ENCODE peak calls at places on chromosome 5, in seven cellular contexts. I is NT2/D1; R is stimulated activated CD4-positive, alpha-beta T cell treated with anti-CD3 and anti-CD28 coated beads, Interleukin-1b, Interleukin-23, amount 100 ng/mL, for 48 hours; F is NCI-H1694 treated with DMSO at 0.1 percent for 48 hours; W is activated CD8-positive, alpha-beta memory T cell treated with anti-CD3 and anti-CD28 coated beads for 24 hours; N is T-helper 2 cell; M is lower lobe of right lung. T is an unnamed sample.

GRCh38 chr5:100970646-100971045 is 67.6 kb upstream of the ST8SIA4 start:
- DNase-seq in N (no peak), R (no peak), W (no peak), I (no peak), M (no peak), F (no peak), T (no peak)

GRCh38 chr5:27241564-27242257 is 203.3 kb upstream of the CDH9 start:
- DNase-seq in W (no peak), N (peak; percentile 47), M (no peak), I (no peak), R (no peak), F (no peak), T (no peak)

GRCh38 chr5:171494452-171495121 is 75.1 kb downstream of the FGF18 start:
- DNase-seq in M (no peak), I (peak; percentile 16), W (no peak), F (peak; percentile 13), N (no peak), R (no peak), T (peak; percentile 70)

GRCh38 chr5:143217065-143217803 is 186.3 kb downstream of the NR3C1 start:
- DNase-seq in M (no peak), R (peak; percentile 56), I (no peak), W (no peak), N (no peak), F (no peak), T (no peak)

GRCh38 chr5:57834829-57835554 is 352.4 kb upstream of the ACTBL2 start:
- DNase-seq in M (no peak), N (no peak), I (peak; percentile 43), R (no peak), F (peak; percentile 95), W (no peak), T (no peak)

GRCh38 chr5:107224272-107224671 is 446.5 kb downstream of the EFNA5 start:
- DNase-seq in W (no peak), F (no peak), I (no peak), M (no peak), R (no peak), N (no peak), T (no peak)

GRCh38 chr5:178630475-178630930 is 3.7 kb upstream of the CLK4 start:
- DNase-seq in M (no peak), F (no peak), R (no peak), W (no peak), N (no peak), I (no peak), T (no peak)

GRCh38 chr5:174533771-174534221 is 190.6 kb upstream of the MSX2 start:
- DNase-seq in N (no peak), W (no peak), I (no peak), F (no peak), M (no peak), R (no peak), T (no peak)

GRCh38 chr5:152271420-152271819 is 133.7 kb downstream of the NMUR2 start:
- DNase-seq in I (peak; percentile 18), F (peak; percentile 20), W (no peak), M (no peak), R (no peak), N (no peak), T (no peak)

GRCh38 chr5:140112685-140113179 is 1.2 kb upstream of the PURA start:
- DNase-seq in M (no peak), W (no peak), R (no peak), N (no peak), F (no peak), I (no peak), T (no peak)

T was measured in upper lobe of right lung.